ENCODE peak calls at places on chromosomes 4 and X, in eight cellular contexts. One of them, this sample, is unnamed.
A peak's percentile ranks its signal among the peaks of the same experiment; 100 is the strongest.

GRCh38 chrX:44162964-44163475 is 180.5 kb downstream of the EFHC2 start:
- DNase-seq in H9: no peak
- DNase-seq in CD4-positive, CD25-positive, alpha-beta regulatory T cell: no peak
- DNase-seq in mesenchymal stem cell: no peak
- DNase-seq in fibroblast of lung: peak; percentile 28
- DNase-seq in K562: no peak
- DNase-seq in aorta: no peak
- DNase-seq in heart left ventricle: no peak
- DNase-seq in this sample: no peak

GRCh38 chr4:94290245-94290644 is 52.4 kb downstream of the HPGDS start:
- DNase-seq in H9: no peak
- DNase-seq in CD4-positive, CD25-positive, alpha-beta regulatory T cell: no peak
- DNase-seq in mesenchymal stem cell: no peak
- DNase-seq in fibroblast of lung: no peak
- DNase-seq in K562: no peak
- DNase-seq in aorta: no peak
- DNase-seq in heart left ventricle: no peak
- DNase-seq in this sample: no peak

GRCh38 chr4:93870876-93871458 is 42.4 kb downstream of the ATOH1 start:
- DNase-seq in H9: no peak
- DNase-seq in CD4-positive, CD25-positive, alpha-beta regulatory T cell: no peak
- DNase-seq in mesenchymal stem cell: no peak
- DNase-seq in fibroblast of lung: no peak
- DNase-seq in K562: no peak
- DNase-seq in aorta: no peak
- DNase-seq in heart left ventricle: no peak
- DNase-seq in this sample: no peak

GRCh38 chr4:188008377-188008776 is 12.8 kb downstream of the ZFP42 start:
- DNase-seq in H9: no peak
- DNase-seq in CD4-positive, CD25-positive, alpha-beta regulatory T cell: no peak
- DNase-seq in mesenchymal stem cell: peak; percentile 89
- DNase-seq in fibroblast of lung: peak; percentile 56
- DNase-seq in K562: no peak
- DNase-seq in aorta: no peak
- DNase-seq in heart left ventricle: no peak
- DNase-seq in this sample: no peak

GRCh38 chr4:2222838-2223237 is 19.1 kb downstream of the HAUS3 start:
- DNase-seq in H9: no peak
- DNase-seq in CD4-positive, CD25-positive, alpha-beta regulatory T cell: no peak
- DNase-seq in mesenchymal stem cell: no peak
- DNase-seq in fibroblast of lung: no peak
- DNase-seq in K562: no peak
- DNase-seq in aorta: no peak
- DNase-seq in heart left ventricle: no peak
- DNase-seq in this sample: no peak

GRCh38 chrX:103586314-103586646 is 965 bp downstream of the TCEAL4 start:
- DNase-seq in H9: no peak
- DNase-seq in CD4-positive, CD25-positive, alpha-beta regulatory T cell: no peak
- DNase-seq in mesenchymal stem cell: peak; percentile 0
- DNase-seq in fibroblast of lung: peak; percentile 7
- DNase-seq in K562: no peak
- DNase-seq in aorta: no peak
- DNase-seq in heart left ventricle: no peak
- DNase-seq in this sample: no peak

GRCh38 chr4:140103676-140104075 is 50.3 kb downstream of the MAML3 start:
- DNase-seq in H9: no peak
- DNase-seq in CD4-positive, CD25-positive, alpha-beta regulatory T cell: peak; percentile 72
- DNase-seq in mesenchymal stem cell: peak; percentile 22
- DNase-seq in fibroblast of lung: peak; percentile 64
- DNase-seq in K562: no peak
- DNase-seq in aorta: no peak
- DNase-seq in heart left ventricle: no peak
- DNase-seq in this sample: no peak

GRCh38 chrX:43679778-43680177 is 23.7 kb downstream of the MAOA start:
- DNase-seq in H9: no peak
- DNase-seq in CD4-positive, CD25-positive, alpha-beta regulatory T cell: no peak
- DNase-seq in mesenchymal stem cell: no peak
- DNase-seq in fibroblast of lung: no peak
- DNase-seq in K562: no peak
- DNase-seq in aorta: no peak
- DNase-seq in heart left ventricle: no peak
- DNase-seq in this sample: no peak

GRCh38 chr4:1315838-1316536 is 26.3 kb downstream of the MAEA start:
- DNase-seq in H9: no peak
- DNase-seq in CD4-positive, CD25-positive, alpha-beta regulatory T cell: peak; percentile 45
- DNase-seq in mesenchymal stem cell: no peak
- DNase-seq in fibroblast of lung: no peak
- DNase-seq in K562: no peak
- DNase-seq in aorta: no peak
- DNase-seq in heart left ventricle: peak; percentile 47
- DNase-seq in this sample: peak; percentile 53

GRCh38 chr4:157713342-157713741 is 459.5 kb downstream of the GASK1B start:
- DNase-seq in H9: no peak
- DNase-seq in CD4-positive, CD25-positive, alpha-beta regulatory T cell: no peak
- DNase-seq in mesenchymal stem cell: no peak
- DNase-seq in fibroblast of lung: no peak
- DNase-seq in K562: no peak
- DNase-seq in aorta: no peak
- DNase-seq in heart left ventricle: no peak
- DNase-seq in this sample: no peak

GRCh38 chr4:72555377-72555831 is 13.6 kb downstream of the ADAMTS3 start:
- DNase-seq in H9: no peak
- DNase-seq in CD4-positive, CD25-positive, alpha-beta regulatory T cell: no peak
- DNase-seq in mesenchymal stem cell: no peak
- DNase-seq in fibroblast of lung: no peak
- DNase-seq in K562: peak; percentile 88
- DNase-seq in aorta: no peak
- DNase-seq in heart left ventricle: no peak
- DNase-seq in this sample: no peak

GRCh38 chrX:53074987-53075386 is 7.2 kb upstream of the TSPYL2 start:
- DNase-seq in H9: peak; percentile 41
- DNase-seq in CD4-positive, CD25-positive, alpha-beta regulatory T cell: peak; percentile 18
- DNase-seq in mesenchymal stem cell: no peak
- DNase-seq in fibroblast of lung: no peak
- DNase-seq in K562: peak; percentile 47
- DNase-seq in aorta: no peak
- DNase-seq in heart left ventricle: no peak
- DNase-seq in this sample: peak; percentile 15

GRCh38 chr4:104901438-104901837 is 245.2 kb upstream of the TET2 start:
- DNase-seq in H9: peak; percentile 28
- DNase-seq in CD4-positive, CD25-positive, alpha-beta regulatory T cell: no peak
- DNase-seq in mesenchymal stem cell: no peak
- DNase-seq in fibroblast of lung: peak; percentile 61
- DNase-seq in K562: no peak
- DNase-seq in aorta: no peak
- DNase-seq in heart left ventricle: no peak
- DNase-seq in this sample: no peak

GRCh38 chr4:73450398-73451004 is 14.5 kb downstream of the AFP start:
- DNase-seq in H9: peak; percentile 35
- DNase-seq in CD4-positive, CD25-positive, alpha-beta regulatory T cell: no peak
- DNase-seq in mesenchymal stem cell: peak; percentile 64
- DNase-seq in fibroblast of lung: peak; percentile 98
- DNase-seq in K562: peak; percentile 62
- DNase-seq in aorta: peak; percentile 77
- DNase-seq in heart left ventricle: peak; percentile 61
- DNase-seq in this sample: peak; percentile 64

GRCh38 chr4:90495936-90496335 is 368.7 kb downstream of the CCSER1 start:
- DNase-seq in H9: no peak
- DNase-seq in CD4-positive, CD25-positive, alpha-beta regulatory T cell: no peak
- DNase-seq in mesenchymal stem cell: peak; percentile 3
- DNase-seq in fibroblast of lung: no peak
- DNase-seq in K562: no peak
- DNase-seq in aorta: no peak
- DNase-seq in heart left ventricle: no peak
- DNase-seq in this sample: no peak

DNA sequence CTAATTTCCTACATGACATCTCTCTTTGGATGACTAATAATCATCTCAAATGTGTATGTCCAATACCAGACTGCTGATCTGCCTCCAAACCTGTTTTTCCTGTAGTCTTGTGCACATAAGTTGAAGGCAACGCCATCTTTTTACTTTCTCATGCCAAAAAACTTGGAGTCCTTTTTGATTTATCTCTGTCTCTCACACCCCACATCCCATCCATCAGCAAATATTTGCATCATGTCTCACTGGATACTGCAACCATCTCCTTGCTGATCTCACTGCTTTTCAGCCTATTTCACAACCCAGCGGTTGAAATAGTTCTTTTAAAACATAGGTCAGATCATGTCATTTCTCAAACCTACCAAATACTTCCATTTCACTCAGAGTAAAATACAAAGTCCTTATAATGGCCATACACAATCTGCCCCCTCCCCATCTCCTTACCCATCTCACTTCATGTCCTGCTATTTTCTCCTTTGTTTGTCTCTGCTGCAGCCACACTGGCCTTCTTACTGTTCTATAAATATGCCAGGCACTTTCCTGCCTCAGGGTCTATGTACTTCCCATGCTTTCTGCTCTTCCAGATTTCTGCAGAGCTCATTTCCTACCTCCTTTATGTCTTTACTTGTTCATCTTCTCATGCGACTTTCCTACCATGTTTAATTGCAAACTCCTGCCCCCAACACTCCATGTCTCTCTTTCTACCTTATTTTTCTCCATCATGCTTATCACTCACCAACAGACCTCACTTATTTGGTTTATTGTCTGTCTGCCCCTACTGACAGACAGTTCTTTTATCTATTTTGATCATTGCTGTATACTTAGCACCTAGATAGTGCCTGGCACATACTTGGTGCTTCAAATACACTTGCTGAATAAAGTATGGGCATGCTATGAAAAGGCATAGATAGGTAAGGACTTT is 98.8 kb downstream of the ANXA3 start:
- DNase-seq in H9: no peak
- DNase-seq in CD4-positive, CD25-positive, alpha-beta regulatory T cell: no peak
- DNase-seq in mesenchymal stem cell: peak; percentile 92
- DNase-seq in fibroblast of lung: peak; percentile 89
- DNase-seq in K562: peak; percentile 65
- DNase-seq in aorta: no peak
- DNase-seq in heart left ventricle: no peak
- DNase-seq in this sample: no peak
- H3K4me1 ChIP-seq in H9: peaks cover 2% of the 10 kb centered on the region
- H3K4me1 ChIP-seq in CD4-positive, CD25-positive, alpha-beta regulatory T cell: no peaks in the 10 kb centered on the region
- H3K4me1 ChIP-seq in mesenchymal stem cell: peaks cover 4% of the 10 kb centered on the region
- H3K4me1 ChIP-seq in fibroblast of lung: peaks cover 30% of the 10 kb centered on the region
- H3K4me1 ChIP-seq in K562: peaks cover 61% of the 10 kb centered on the region
- H3K4me1 ChIP-seq in aorta: no peaks in the 10 kb centered on the region
- H3K4me1 ChIP-seq in heart left ventricle: peaks cover 8% of the 10 kb centered on the region
- H3K4me1 ChIP-seq in this sample: peaks cover 4% of the 10 kb centered on the region

GRCh38 chr4:159229164-159229563 is 126.3 kb downstream of the RAPGEF2 start:
- DNase-seq in H9: no peak
- DNase-seq in CD4-positive, CD25-positive, alpha-beta regulatory T cell: no peak
- DNase-seq in mesenchymal stem cell: peak; percentile 87
- DNase-seq in fibroblast of lung: peak; percentile 95
- DNase-seq in K562: no peak
- DNase-seq in aorta: no peak
- DNase-seq in heart left ventricle: no peak
- DNase-seq in this sample: no peak

GRCh38 chr4:159224412-159224811 is 121.5 kb downstream of the RAPGEF2 start:
- DNase-seq in H9: no peak
- DNase-seq in CD4-positive, CD25-positive, alpha-beta regulatory T cell: no peak
- DNase-seq in mesenchymal stem cell: no peak
- DNase-seq in fibroblast of lung: no peak
- DNase-seq in K562: no peak
- DNase-seq in aorta: no peak
- DNase-seq in heart left ventricle: no peak
- DNase-seq in this sample: no peak

GRCh38 chr4:159227378-159227777 is 124.5 kb downstream of the RAPGEF2 start:
- DNase-seq in H9: no peak
- DNase-seq in CD4-positive, CD25-positive, alpha-beta regulatory T cell: peak; percentile 2
- DNase-seq in mesenchymal stem cell: peak; percentile 54
- DNase-seq in fibroblast of lung: peak; percentile 58
- DNase-seq in K562: peak; percentile 8
- DNase-seq in aorta: no peak
- DNase-seq in heart left ventricle: no peak
- DNase-seq in this sample: no peak

GRCh38 chr4:159232465-159233106 is 129.7 kb downstream of the RAPGEF2 start:
- DNase-seq in H9: no peak
- DNase-seq in CD4-positive, CD25-positive, alpha-beta regulatory T cell: peak; percentile 9
- DNase-seq in mesenchymal stem cell: no peak
- DNase-seq in fibroblast of lung: no peak
- DNase-seq in K562: no peak
- DNase-seq in aorta: no peak
- DNase-seq in heart left ventricle: no peak
- DNase-seq in this sample: no peak

DNA sequence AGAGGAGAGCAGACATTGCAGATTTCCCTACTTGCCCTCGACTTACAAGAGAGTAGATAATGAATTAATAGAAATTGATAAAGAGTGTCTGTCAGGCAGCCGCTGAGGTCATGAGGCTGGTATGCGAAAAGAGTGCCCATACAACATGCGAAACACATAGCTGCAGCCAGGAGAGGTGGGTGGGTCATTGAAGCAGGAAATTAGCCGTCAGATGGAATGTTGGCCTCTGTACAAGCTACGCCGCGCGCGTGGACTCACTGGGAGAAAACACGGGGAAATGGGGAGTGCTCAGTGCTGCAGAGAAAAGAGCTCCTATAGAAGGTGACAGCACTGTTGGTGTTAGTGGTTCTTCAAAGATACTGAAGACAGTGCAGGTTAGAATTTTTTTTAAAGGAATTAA is 125.1 kb downstream of the RAPGEF2 start:
- DNase-seq in H9: peak; percentile 41
- DNase-seq in CD4-positive, CD25-positive, alpha-beta regulatory T cell: no peak
- DNase-seq in mesenchymal stem cell: peak; percentile 86
- DNase-seq in fibroblast of lung: peak; percentile 96
- DNase-seq in K562: no peak
- DNase-seq in aorta: peak; percentile 89
- DNase-seq in heart left ventricle: peak; percentile 77
- DNase-seq in this sample: peak; percentile 86
- H3K4me1 ChIP-seq in H9: peaks cover 18% of the 10 kb centered on the region
- H3K4me1 ChIP-seq in CD4-positive, CD25-positive, alpha-beta regulatory T cell: peaks cover 4% of the 10 kb centered on the region
- H3K4me1 ChIP-seq in mesenchymal stem cell: peaks cover 4% of the 10 kb centered on the region
- H3K4me1 ChIP-seq in fibroblast of lung: peaks cover 11% of the 10 kb centered on the region
- H3K4me1 ChIP-seq in K562: peaks cover 4% of the 10 kb centered on the region
- H3K4me1 ChIP-seq in aorta: no peaks in the 10 kb centered on the region
- H3K4me1 ChIP-seq in heart left ventricle: peaks cover 12% of the 10 kb centered on the region
- H3K4me1 ChIP-seq in this sample: peaks cover 4% of the 10 kb centered on the region

DNA sequence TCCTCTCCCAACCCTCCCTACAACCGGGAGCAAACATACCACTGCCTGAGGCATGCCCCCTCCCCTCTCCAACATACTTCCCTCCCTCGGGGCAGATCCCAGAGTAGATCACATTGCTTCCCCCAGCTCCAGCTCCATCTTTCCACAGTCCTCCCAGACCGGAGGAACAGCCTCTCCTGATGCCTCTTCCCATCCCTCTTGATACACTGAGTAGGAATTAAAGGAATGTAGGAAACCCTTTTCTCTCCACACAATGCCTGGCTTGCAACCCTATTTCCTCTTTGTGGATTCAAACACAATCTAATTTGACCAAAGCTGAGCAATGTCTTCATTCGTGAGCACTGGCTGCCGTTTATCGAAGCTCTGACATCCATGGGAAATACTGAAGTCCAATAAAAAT is 339.8 kb downstream of the BCOR start:
- DNase-seq in H9: no peak
- DNase-seq in CD4-positive, CD25-positive, alpha-beta regulatory T cell: no peak
- DNase-seq in mesenchymal stem cell: peak; percentile 22
- DNase-seq in fibroblast of lung: peak; percentile 92
- DNase-seq in K562: no peak
- DNase-seq in aorta: no peak
- DNase-seq in heart left ventricle: no peak
- DNase-seq in this sample: no peak
- H3K4me1 ChIP-seq in H9: peaks cover 2% of the 10 kb centered on the region
- H3K4me1 ChIP-seq in CD4-positive, CD25-positive, alpha-beta regulatory T cell: no peaks in the 10 kb centered on the region
- H3K4me1 ChIP-seq in mesenchymal stem cell: peaks cover 52% of the 10 kb centered on the region
- H3K4me1 ChIP-seq in fibroblast of lung: peaks cover 11% of the 10 kb centered on the region
- H3K4me1 ChIP-seq in K562: peaks cover 8% of the 10 kb centered on the region
- H3K4me1 ChIP-seq in aorta: no peaks in the 10 kb centered on the region
- H3K4me1 ChIP-seq in heart left ventricle: no peaks in the 10 kb centered on the region
- H3K4me1 ChIP-seq in this sample: peaks cover 12% of the 10 kb centered on the region

GRCh38 chrX:13491061-13491460 is 78.3 kb upstream of the EGFL6 start:
- DNase-seq in H9: no peak
- DNase-seq in CD4-positive, CD25-positive, alpha-beta regulatory T cell: no peak
- DNase-seq in mesenchymal stem cell: no peak
- DNase-seq in fibroblast of lung: no peak
- DNase-seq in K562: no peak
- DNase-seq in aorta: no peak
- DNase-seq in heart left ventricle: no peak
- DNase-seq in this sample: no peak
- H3K4me1 ChIP-seq in H9: peaks cover 3% of the 10 kb centered on the region
- H3K4me1 ChIP-seq in CD4-positive, CD25-positive, alpha-beta regulatory T cell: peaks cover 8% of the 10 kb centered on the region
- H3K4me1 ChIP-seq in mesenchymal stem cell: no peaks in the 10 kb centered on the region
- H3K4me1 ChIP-seq in fibroblast of lung: peaks cover 11% of the 10 kb centered on the region
- H3K4me1 ChIP-seq in K562: no peaks in the 10 kb centered on the region
- H3K4me1 ChIP-seq in aorta: no peaks in the 10 kb centered on the region
- H3K4me1 ChIP-seq in heart left ventricle: peaks cover 9% of the 10 kb centered on the region
- H3K4me1 ChIP-seq in this sample: no peaks in the 10 kb centered on the region